ENCODE peak calls at places on chromosomes 16 and 17, in five cellular contexts. W is spleen, P is AG04450, T is colonic mucosa, Q is HL-60. Z is an unnamed sample.

GRCh38 chr16:47780213-47780612 is 319.1 kb downstream of the PHKB start:
- DNase-seq in P (no peak), T (no peak), W (no peak), Q (no peak), Z (no peak)

GRCh38 chr16:27432600-27432957 is 30.6 kb downstream of the IL21R start:
- DNase-seq in W (peak), Q (no peak), T (no peak), P (peak), Z (no peak)

GRCh38 chr16:48013476-48013875 is 142.3 kb downstream of the ABCC12 start:
- DNase-seq in W (no peak), Q (no peak), P (no peak), T (no peak), Z (no peak)

GRCh38 chr17:45325810-45326209 is 9.0 kb upstream of the MAP3K14 start:
- DNase-seq in Q (no peak), P (no peak), T (peak), W (peak), Z (no peak)

GRCh38 chr16:62625291-62625690 is 589.1 kb upstream of the CDH8 start:
- DNase-seq in Q (no peak), T (no peak), W (no peak), P (no peak), Z (no peak)

GRCh38 chr17:21249086-21249795 is 4.0 kb downstream of the NATD1 start:
- DNase-seq in T (no peak), Q (no peak), W (no peak), P (no peak), Z (no peak)

GRCh38 chr17:28974451-28974850 is 23.1 kb upstream of the PHF12 start:
- DNase-seq in P (no peak), Q (no peak), T (no peak), W (no peak), Z (no peak)

GRCh38 chr17:28961391-28961790 is 10.1 kb upstream of the PHF12 start:
- DNase-seq in T (no peak), Q (no peak), P (no peak), W (peak), Z (no peak)

GRCh38 chr16:79146-80054 is 1.4 kb downstream of the MPG start:
- DNase-seq in W (no peak), T (no peak), Q (no peak), P (no peak), Z (no peak)

GRCh38 chr17:15269690-15270089 is 4.6 kb upstream of the PMP22 start:
- DNase-seq in T (no peak), W (no peak), Q (no peak), P (no peak), Z (no peak)

GRCh38 chr17:2059125-2059836 is 4.4 kb downstream of the HIC1 start:
- DNase-seq in T (no peak), W (peak), Q (peak), P (no peak), Z (no peak)

GRCh38 chr16:31130336-31130812 is 5.2 kb downstream of the PRSS8 start:
- DNase-seq in W (peak), P (no peak), T (no peak), Q (peak), Z (no peak)

GRCh38 chr16:31132303-31132978 is 3.1 kb downstream of the PRSS8 start:
- DNase-seq in P (no peak), T (no peak), Q (no peak), W (no peak), Z (no peak)

GRCh38 chr16:31131841-31132271 is 3.7 kb downstream of the PRSS8 start:
- DNase-seq in T (peak), W (no peak), P (no peak), Q (no peak), Z (no peak)

GRCh38 chr16:31130899-31131298 is 4.6 kb downstream of the PRSS8 start:
- DNase-seq in Q (no peak), W (no peak), P (no peak), T (peak), Z (no peak)

DNA sequence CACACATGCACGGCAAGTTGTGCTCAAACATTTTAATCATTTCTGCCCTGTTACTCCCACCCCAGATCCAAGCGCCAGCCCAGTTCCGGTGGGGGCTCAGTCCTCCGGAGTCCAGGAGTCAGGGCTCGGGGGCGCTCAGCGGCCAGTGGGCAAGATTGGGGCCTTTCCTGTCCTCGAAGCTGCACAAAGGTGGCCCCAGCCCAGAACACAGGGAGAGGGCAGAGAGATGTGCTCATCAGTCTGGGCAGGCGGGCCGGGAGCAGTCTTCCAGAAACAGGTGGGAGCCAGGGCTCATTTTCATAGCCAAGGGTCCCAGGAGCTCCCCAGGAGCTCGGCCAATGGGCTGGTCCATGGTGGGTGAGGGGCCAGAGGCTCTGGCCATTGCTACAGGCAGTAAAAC is 4.1 kb downstream of the PRSS8 start:
- DNase-seq in W (no peak), Q (no peak), P (no peak), T (no peak), Z (no peak)
- H3K27ac ChIP-seq in W (peak), Q (peak), P (no peak), T (peak), Z (no peak)

DNA sequence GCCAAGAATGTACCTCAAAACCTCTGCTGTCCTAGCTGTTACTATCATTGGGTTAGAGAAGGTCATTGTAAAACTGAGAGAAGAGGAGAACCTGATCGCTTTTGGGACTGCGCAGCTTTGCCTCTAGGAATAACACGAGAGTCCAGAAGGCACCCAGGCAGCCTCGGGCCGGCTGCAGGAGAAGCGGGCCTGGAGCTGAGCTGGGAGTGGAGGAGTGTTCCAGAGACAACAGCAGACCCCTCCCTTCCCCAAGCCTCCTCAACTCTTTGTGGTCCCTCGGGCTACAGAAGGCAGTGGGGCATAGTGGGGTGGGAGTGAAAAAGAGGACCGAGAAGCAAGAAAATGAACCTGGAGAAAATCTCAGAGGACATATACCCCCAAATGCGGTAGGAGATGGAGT is 13.1 kb upstream of the HOXB2 start:
- DNase-seq in Q (no peak), T (no peak), P (no peak), W (no peak), Z (no peak)
- H3K27ac ChIP-seq in Q (no peak), T (peak), P (peak), W (peak), Z (no peak)

GRCh38 chr17:38564869-38565268 is 40.9 kb downstream of the SRCIN1 start:
- DNase-seq in Q (no peak), W (no peak), T (no peak), P (no peak), Z (peak)
- H3K27ac ChIP-seq in Q (no peak), W (no peak), T (no peak), P (no peak), Z (no peak)

GRCh38 chr17:79815836-79816371 is 19.0 kb upstream of the CBX8 start:
- DNase-seq in Q (no peak), P (no peak), W (no peak), T (no peak), Z (peak)

GRCh38 chr17:79813826-79814623 is 17.1 kb upstream of the CBX8 start:
- DNase-seq in T (no peak), W (no peak), Q (no peak), P (no peak), Z (peak)

GRCh38 chr17:79812969-79813825 is 16.3 kb upstream of the CBX8 start:
- DNase-seq in T (no peak), Q (no peak), W (no peak), P (no peak), Z (peak)

GRCh38 chr17:79814624-79814965 is 17.7 kb upstream of the CBX8 start:
- DNase-seq in Q (no peak), P (no peak), W (no peak), T (no peak), Z (peak)

DNA sequence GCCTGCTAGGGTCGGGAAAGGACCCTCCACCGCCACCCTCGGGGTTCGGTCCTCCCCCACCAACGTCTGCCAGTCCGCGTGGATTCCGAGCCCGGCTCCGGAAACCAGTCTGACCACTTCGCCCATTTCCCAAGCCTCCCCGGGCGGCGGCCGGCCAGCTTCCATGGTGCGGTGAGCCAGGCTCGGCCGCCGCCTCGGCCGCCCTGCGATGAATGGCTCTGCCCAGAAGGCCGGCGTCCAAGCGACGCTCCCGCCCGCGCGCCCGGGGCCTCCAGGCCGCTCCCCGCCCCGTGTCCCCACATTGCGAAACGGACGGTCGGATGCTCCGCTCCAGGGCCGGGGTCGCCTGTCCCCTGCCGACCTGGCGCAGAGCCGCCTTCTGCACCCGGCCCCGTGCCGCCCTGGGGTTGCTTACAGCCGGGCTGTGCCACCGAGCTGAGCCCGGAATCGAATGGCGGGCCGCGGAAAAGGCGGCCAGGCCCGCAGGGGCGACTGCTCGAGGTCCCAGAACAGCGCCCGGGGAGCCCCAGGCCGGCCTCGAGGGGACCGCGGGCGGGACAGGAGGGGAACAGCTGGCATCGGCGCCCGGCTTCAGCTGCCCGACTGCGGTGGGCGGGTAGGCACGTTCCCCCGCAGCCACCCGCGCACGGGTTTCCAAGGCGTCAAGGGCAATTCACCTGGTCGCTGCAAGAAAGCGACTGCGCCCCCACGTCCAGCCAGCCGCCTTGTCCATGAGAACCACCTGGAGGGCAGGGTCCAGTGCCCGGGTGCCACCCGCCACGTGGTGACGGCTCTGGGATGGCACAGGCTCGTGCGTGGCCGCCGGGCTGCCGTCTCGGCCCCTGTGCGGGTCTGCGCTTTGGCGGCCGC is 18.3 kb upstream of the CBX8 start:
- DNase-seq in W (no peak), T (peak), Q (no peak), P (no peak), Z (peak)
- H3K27ac ChIP-seq in W (no peak), T (no peak), Q (no peak), P (no peak), Z (no peak)

DNA sequence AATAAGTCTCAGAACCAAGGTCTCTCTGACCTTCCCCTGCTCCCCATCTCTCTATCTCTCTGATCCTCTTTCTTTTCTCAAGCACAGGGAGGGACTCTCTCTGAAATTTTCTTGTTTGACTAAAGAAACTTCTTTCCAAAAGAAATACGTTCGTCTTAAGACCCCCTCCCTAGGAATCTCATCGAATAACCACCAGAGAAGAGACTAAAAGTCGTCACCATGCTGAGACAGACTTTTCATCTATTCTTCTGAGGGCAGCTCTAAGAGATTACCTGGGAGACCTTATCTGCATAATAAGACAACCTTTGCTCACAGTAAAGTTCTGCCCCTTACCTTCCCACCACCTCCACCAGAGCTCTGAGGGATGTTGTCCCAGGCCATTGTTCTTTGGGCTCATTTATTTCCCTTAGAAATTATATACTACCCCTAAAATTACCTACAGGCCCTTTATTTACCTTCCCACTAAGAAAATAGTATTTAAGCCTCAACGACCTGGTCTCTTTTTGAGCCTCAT is 133.7 kb upstream of the EEF2KMT start:
- DNase-seq in T (no peak), Q (no peak), P (no peak), W (no peak), Z (no peak)
- H3K27ac ChIP-seq in T (no peak), Q (no peak), P (no peak), W (no peak), Z (no peak)

DNA sequence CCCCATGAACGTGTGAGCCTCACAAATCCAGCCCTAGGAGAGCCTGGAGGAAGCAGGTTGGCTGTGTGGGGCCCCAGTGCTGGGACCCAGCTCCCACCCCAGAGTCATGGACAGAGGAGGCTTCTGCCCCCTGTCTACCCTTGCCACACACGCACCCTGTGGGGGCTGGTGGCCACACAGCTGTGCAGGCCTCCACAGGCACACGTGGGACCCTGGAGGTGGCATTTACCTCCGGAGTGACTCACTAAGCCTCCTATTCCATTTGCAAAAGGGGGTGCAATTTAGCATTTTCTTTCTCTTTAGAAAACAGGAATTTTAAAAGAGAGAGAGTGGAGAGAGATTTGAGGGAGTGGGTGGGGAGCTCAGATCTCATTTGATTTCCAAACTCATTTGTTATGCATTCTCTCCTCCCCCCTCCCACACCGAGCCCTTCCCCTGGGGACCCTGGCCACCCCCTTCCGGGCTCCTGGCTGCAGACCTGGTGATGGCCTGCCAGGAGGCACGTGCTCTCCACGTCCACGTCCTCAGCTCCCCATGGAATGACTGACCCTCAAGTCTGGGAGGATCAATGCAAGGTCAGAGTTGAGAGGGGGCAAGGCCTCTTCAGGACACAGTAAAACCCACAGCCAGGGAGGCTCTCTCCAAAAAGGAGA is 6.8 kb downstream of the PITPNM3 start:
- DNase-seq in P (no peak), W (no peak), Q (no peak), T (no peak), Z (no peak)
- H3K27ac ChIP-seq in P (no peak), W (peak), Q (no peak), T (no peak), Z (no peak)

GRCh38 chr17:74244543-74244942 is 29.5 kb upstream of the DNAI2 start:
- DNase-seq in T (no peak), W (no peak), P (no peak), Q (no peak), Z (no peak)
- H3K27ac ChIP-seq in T (no peak), W (no peak), P (no peak), Q (no peak), Z (no peak)

GRCh38 chr16:57807968-57808528 is 5.8 kb upstream of the KIFC3 start:
- DNase-seq in W (peak), Q (peak), P (peak), T (peak), Z (peak)

GRCh38 chr16:57808589-57808988 is 6.3 kb upstream of the KIFC3 start:
- DNase-seq in P (no peak), T (no peak), Q (no peak), W (no peak), Z (no peak)

GRCh38 chr16:57809843-57810196 is 7.5 kb upstream of the KIFC3 start:
- DNase-seq in P (no peak), Q (no peak), T (no peak), W (no peak), Z (no peak)

GRCh38 chr16:57810197-57811024 is 8.1 kb upstream of the KIFC3 start:
- DNase-seq in P (no peak), W (peak), Q (peak), T (peak), Z (peak)

GRCh38 chr16:57809276-57809793 is 7.0 kb upstream of the KIFC3 start:
- DNase-seq in W (no peak), T (no peak), P (no peak), Q (no peak), Z (no peak)
- H3K27ac ChIP-seq in W (peak), T (no peak), P (no peak), Q (no peak), Z (no peak)

GRCh38 chr16:20624882-20625807 is 49.0 kb upstream of the ACSM2B start:
- DNase-seq in T (no peak), W (no peak), P (no peak), Q (no peak), Z (no peak)
- H3K27ac ChIP-seq in T (no peak), W (no peak), P (no peak), Q (no peak), Z (no peak)